ENCODE peak calls at places on chromosomes 11 and 22, in seven cellular contexts. A is RWPE1, T is GM20000, F is heart left ventricle, B is MCF 10A, Q is BJ, Z is heart right ventricle. P is an unnamed sample.

GRCh38 chr11:86219291-86220193 is 25.0 kb upstream of the EED start:
- DNase-seq in A (no peak), T (no peak), F (no peak), B (no peak), Q (no peak), Z (no peak), P (no peak)

GRCh38 chr11:83835423-83835822 is 549.3 kb upstream of the CCDC90B start:
- DNase-seq in A (no peak), T (peak), F (no peak), B (no peak), Q (no peak), Z (no peak), P (peak)

GRCh38 chr11:102421262-102421661 is 31.3 kb downstream of the TMEM123 start:
- DNase-seq in A (no peak), T (no peak), F (no peak), B (no peak), Q (no peak), Z (no peak), P (no peak)

GRCh38 chr11:72741429-72741833 is 10.8 kb downstream of the ARAP1 start:
- DNase-seq in A (peak), T (no peak), F (peak), B (peak), Q (no peak), Z (no peak), P (peak)

GRCh38 chr22:42078469-42079318 is 806 bp upstream of the SMDT1 start:
- DNase-seq in A (no peak), T (no peak), F (peak), B (no peak), Q (no peak), Z (no peak), P (no peak)

GRCh38 chr22:40799008-40799407 is 20.1 kb downstream of the SLC25A17 start:
- DNase-seq in A (no peak), T (no peak), F (no peak), B (no peak), Q (no peak), Z (no peak), P (no peak)

GRCh38 chr11:110141812-110142211 is 48.6 kb downstream of the ZC3H12C start:
- DNase-seq in A (no peak), T (no peak), F (no peak), B (peak), Q (no peak), Z (no peak), P (no peak)

GRCh38 chr11:27642954-27643353 is 57.3 kb downstream of the BDNF start:
- DNase-seq in A (no peak), T (no peak), F (no peak), B (peak), Q (no peak), Z (no peak), P (no peak)

GRCh38 chr11:71452354-71453020 is 516 bp upstream of the NADSYN1 start:
- DNase-seq in A (no peak), T (no peak), F (peak), B (no peak), Q (no peak), Z (peak), P (no peak)

GRCh38 chr11:126114486-126115252 is 52.0 kb upstream of the CDON start:
- DNase-seq in A (no peak), T (no peak), F (no peak), B (no peak), Q (no peak), Z (no peak), P (no peak)

GRCh38 chr22:25845985-25846745 is 104.2 kb downstream of the MYO18B start:
- DNase-seq in A (no peak), T (peak), F (no peak), B (no peak), Q (no peak), Z (no peak), P (peak)

GRCh38 chr11:82775736-82776346 is 42.2 kb upstream of the FAM181B start:
- DNase-seq in A (peak), T (peak), F (no peak), B (peak), Q (no peak), Z (no peak), P (peak)

GRCh38 chr11:3340025-3340424 is 38.9 kb downstream of the ZNF195 start:
- DNase-seq in A (peak), T (no peak), F (no peak), B (peak), Q (peak), Z (no peak), P (no peak)

GRCh38 chr22:48902983-48903650 is 924.6 kb downstream of the BRD1 start:
- DNase-seq in A (no peak), T (no peak), F (peak), B (no peak), Q (no peak), Z (no peak), P (no peak)

GRCh38 chr22:48670317-48670716 is 1157.4 kb downstream of the BRD1 start:
- DNase-seq in A (no peak), T (no peak), F (no peak), B (no peak), Q (no peak), Z (no peak), P (no peak)

GRCh38 chr11:70358797-70359196 is 39.5 kb upstream of the CTTN start:
- DNase-seq in A (no peak), T (no peak), F (no peak), B (no peak), Q (no peak), Z (no peak), P (no peak)

GRCh38 chr11:123235687-123236261 is 40.7 kb upstream of the CLMP start:
- DNase-seq in A (no peak), T (no peak), F (peak), B (no peak), Q (no peak), Z (no peak), P (no peak)

GRCh38 chr11:64084962-64085710 is 49.4 kb downstream of the FLRT1 start:
- DNase-seq in A (no peak), T (no peak), F (no peak), B (no peak), Q (no peak), Z (no peak), P (no peak)

GRCh38 chr22:47191630-47192105 is 429.2 kb downstream of the TBC1D22A start:
- DNase-seq in A (no peak), T (no peak), F (no peak), B (no peak), Q (no peak), Z (no peak), P (no peak)

GRCh38 chr22:20009018-20009482 is 7.6 kb downstream of the ARVCF start:
- DNase-seq in A (no peak), T (no peak), F (peak), B (no peak), Q (no peak), Z (no peak), P (no peak)

GRCh38 chr11:4083198-4083597 is 11.4 kb upstream of the RRM1 start:
- DNase-seq in A (no peak), T (no peak), F (no peak), B (no peak), Q (no peak), Z (no peak), P (no peak)

GRCh38 chr11:43555811-43556210 is 124.7 kb upstream of the HSD17B12 start:
- DNase-seq in A (no peak), T (no peak), F (peak), B (peak), Q (no peak), Z (peak), P (no peak)

GRCh38 chr11:74159642-74160041 is 11.2 kb downstream of the C2CD3 start:
- DNase-seq in A (no peak), T (no peak), F (no peak), B (no peak), Q (no peak), Z (no peak), P (no peak)

GRCh38 chr11:69646493-69647201 is 5.7 kb downstream of the CCND1 start:
- DNase-seq in A (no peak), T (no peak), F (no peak), B (no peak), Q (no peak), Z (no peak), P (no peak)

GRCh38 chr11:6474423-6474792 is 667 bp upstream of the TRIM3 start:
- DNase-seq in A (no peak), T (no peak), F (no peak), B (no peak), Q (no peak), Z (no peak), P (no peak)

GRCh38 chr11:69913591-69914285 is 94.5 kb upstream of the FGF3 start:
- DNase-seq in A (no peak), T (no peak), F (peak), B (no peak), Q (no peak), Z (no peak), P (no peak)

GRCh38 chr22:30204015-30204741 is 42.4 kb downstream of the LIF start:
- DNase-seq in A (no peak), T (no peak), F (no peak), B (no peak), Q (no peak), Z (no peak), P (peak)

GRCh38 chr11:117470576-117470975 is 142.9 kb downstream of the CEP164 start:
- DNase-seq in A (no peak), T (no peak), F (no peak), B (no peak), Q (no peak), Z (no peak), P (no peak)

GRCh38 chr11:78380615-78381029 is 37.0 kb downstream of the GAB2 start:
- DNase-seq in A (no peak), T (no peak), F (no peak), B (no peak), Q (peak), Z (no peak), P (no peak)

GRCh38 chr11:12725863-12726666 is 51.8 kb downstream of the TEAD1 start:
- DNase-seq in A (no peak), T (no peak), F (no peak), B (peak), Q (no peak), Z (no peak), P (no peak)

GRCh38 chr11:89163686-89164085 is 14.0 kb upstream of the TYR start:
- DNase-seq in A (no peak), T (no peak), F (no peak), B (no peak), Q (no peak), Z (no peak), P (no peak)

GRCh38 chr11:69494851-69495250 is 13.4 kb downstream of the LINC01488 start:
- DNase-seq in A (no peak), T (no peak), F (peak), B (no peak), Q (no peak), Z (no peak), P (no peak)

GRCh38 chr11:61092280-61092766 is 10.0 kb upstream of the CD5 start:
- DNase-seq in A (no peak), T (peak), F (no peak), B (no peak), Q (no peak), Z (no peak), P (peak)

GRCh38 chr22:41074466-41074865 is 17.9 kb upstream of the EP300 start:
- DNase-seq in A (no peak), T (no peak), F (no peak), B (no peak), Q (no peak), Z (no peak), P (no peak)

GRCh38 chr11:129320485-129320884 is 55.2 kb upstream of the BARX2 start:
- DNase-seq in A (no peak), T (no peak), F (no peak), B (no peak), Q (no peak), Z (no peak), P (no peak)

GRCh38 chr11:66113132-66113856 is 43.2 kb downstream of the PACS1 start:
- DNase-seq in A (peak), T (no peak), F (no peak), B (peak), Q (peak), Z (no peak), P (no peak)

GRCh38 chr11:125923012-125923579 is 18.8 kb downstream of the DDX25 start:
- DNase-seq in A (peak), T (peak), F (peak), B (peak), Q (peak), Z (peak), P (peak)

GRCh38 chr11:84626256-84626655 is 1000.9 kb downstream of the DLG2 start:
- DNase-seq in A (no peak), T (no peak), F (no peak), B (no peak), Q (no peak), Z (no peak), P (no peak)

GRCh38 chr11:47270331-47271271 is 668 bp downstream of the MADD start:
- DNase-seq in A (peak), T (peak), F (peak), B (peak), Q (no peak), Z (no peak), P (no peak)
- TF ChIP-seq CTCF in A (peak), T (no peak), F (peak), B (peak), Q (peak), Z (no peak), P (no peak)

GRCh38 chr11:30859709-30860108 is 273.6 kb upstream of the MPPED2 start:
- DNase-seq in A (no peak), T (no peak), F (no peak), B (no peak), Q (no peak), Z (no peak), P (no peak)

GRCh38 chr11:30852091-30852490 is 265.9 kb upstream of the MPPED2 start:
- DNase-seq in A (no peak), T (no peak), F (no peak), B (no peak), Q (no peak), Z (no peak), P (no peak)

GRCh38 chr11:30853470-30853869 is 267.3 kb upstream of the MPPED2 start:
- DNase-seq in A (no peak), T (no peak), F (no peak), B (no peak), Q (no peak), Z (no peak), P (no peak)

GRCh38 chr11:30852645-30853044 is 266.5 kb upstream of the MPPED2 start:
- DNase-seq in A (no peak), T (no peak), F (no peak), B (no peak), Q (no peak), Z (no peak), P (no peak)

DNA sequence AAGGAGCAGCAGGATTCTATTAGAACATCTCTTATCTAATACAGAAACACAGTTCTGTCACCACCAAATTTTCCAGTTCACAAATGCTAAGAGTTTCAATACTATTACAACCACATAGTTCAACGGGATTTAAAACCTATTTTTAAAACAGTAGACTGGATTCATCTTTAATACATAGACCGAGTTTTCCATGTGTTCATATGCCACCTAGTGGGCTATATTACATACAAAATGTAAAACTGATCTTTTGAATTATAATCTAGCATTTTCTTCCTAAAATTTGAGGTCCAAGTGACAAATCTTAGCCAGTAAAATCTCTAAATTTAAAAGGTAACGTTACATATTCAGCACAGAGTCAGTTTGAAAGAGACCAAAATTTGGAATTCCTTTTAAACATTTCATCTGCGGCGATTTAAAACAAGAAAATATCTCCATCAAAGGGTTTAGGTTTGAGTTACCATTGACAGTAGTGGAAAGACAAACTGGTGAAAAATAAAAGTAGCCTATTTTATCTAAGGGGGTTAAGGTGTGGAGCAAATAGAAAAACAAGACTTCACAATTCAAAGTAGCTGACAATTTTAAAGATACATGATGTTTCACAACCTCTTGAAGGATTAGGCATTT is 269.3 kb upstream of the MPPED2 start:
- DNase-seq in A (peak), T (no peak), F (no peak), B (peak), Q (no peak), Z (no peak), P (peak)
- TF ChIP-seq CTCF in A (peak), T (no peak), F (peak), B (peak), Q (peak), Z (peak), P (no peak)

DNA sequence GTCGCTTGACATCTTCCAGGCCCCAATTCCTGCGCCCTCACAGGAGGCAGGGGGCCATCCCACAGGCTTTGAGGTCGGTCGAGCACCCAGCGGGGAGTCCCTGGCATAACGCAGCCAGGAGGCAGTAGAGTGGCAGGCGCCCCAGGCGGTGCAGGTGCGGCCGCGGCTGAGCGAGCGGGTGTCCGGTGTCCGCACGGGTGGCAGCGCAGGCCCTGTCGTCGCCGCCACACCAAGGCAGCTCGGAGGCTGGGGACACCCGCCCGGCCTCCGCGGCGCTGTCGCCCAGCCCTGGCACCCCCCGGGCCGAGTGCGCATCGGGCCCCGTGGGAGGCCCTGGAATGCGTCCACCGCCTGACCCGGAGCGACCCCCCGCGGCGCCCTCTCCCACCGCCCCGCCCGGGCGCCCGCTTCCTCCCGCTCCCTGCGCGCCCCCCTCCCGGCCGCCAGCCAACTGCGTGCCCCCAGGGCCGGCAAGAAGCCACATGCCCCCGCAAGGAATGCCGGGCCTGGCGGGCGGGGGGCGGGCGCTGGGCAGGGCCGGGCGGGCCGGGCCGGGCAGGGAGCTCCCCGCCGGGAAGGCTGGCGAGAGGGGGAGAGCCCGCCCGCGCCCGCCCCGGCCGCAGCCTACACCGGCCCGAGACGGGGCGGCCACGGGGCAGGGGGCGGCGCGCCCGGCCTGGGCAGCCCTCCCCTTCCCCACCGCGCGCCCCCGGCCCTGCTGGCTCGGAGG is 33.9 kb downstream of the PRDM11 start:
- DNase-seq in A (peak), T (peak), F (peak), B (peak), Q (no peak), Z (peak), P (no peak)
- TF ChIP-seq CTCF in A (peak), T (no peak), F (peak), B (peak), Q (peak), Z (peak), P (no peak)

DNA sequence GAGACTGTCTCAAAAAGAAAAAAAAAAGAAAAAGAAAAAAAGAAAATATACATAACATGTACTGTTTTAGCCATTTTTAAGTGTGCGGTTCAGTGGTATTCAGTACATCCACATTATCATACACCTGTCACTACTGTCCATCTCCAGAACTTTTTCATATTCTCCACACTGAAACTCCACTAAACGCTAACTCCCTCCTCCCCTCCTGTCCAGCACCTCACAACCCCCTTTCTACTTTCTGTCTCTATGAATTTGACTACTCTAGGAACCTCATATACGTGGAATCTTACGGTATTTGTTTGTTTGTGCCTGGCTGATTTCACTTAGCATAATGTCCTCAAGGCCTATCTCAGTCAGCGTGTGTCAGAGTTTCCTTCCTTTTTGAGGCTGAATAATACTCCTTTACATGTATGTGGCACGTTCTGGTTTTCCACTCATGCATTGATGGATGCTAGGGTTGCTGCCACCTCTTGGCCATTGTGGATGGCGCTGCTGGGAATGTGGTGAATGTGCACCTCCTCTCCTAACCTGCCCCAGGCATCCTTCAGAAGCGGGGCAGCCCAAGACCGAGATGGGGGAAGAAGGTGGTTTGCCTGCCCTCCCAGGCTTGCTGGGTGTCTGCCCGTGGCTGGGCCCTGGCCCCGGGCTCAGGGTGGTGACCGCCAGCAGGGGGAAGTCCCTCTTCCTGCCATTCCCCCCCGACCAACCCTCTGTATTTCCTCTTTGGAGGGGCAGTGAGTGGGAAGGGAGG is 60.5 kb downstream of the BCR start:
- DNase-seq in A (no peak), T (no peak), F (no peak), B (peak), Q (no peak), Z (no peak), P (no peak)
- TF ChIP-seq CTCF in A (no peak), T (peak), F (no peak), B (peak), Q (peak), Z (no peak), P (no peak)

GRCh38 chr11:119583585-119583984 is 145.4 kb downstream of the NECTIN1 start:
- DNase-seq in A (no peak), T (no peak), F (no peak), B (no peak), Q (no peak), Z (no peak), P (no peak)
- TF ChIP-seq CTCF in A (no peak), T (peak), F (no peak), B (peak), Q (no peak), Z (no peak), P (no peak)

P was measured in GM13976.